ENCODE peak calls at places on chromosomes 6 and 20, in five cellular contexts. U is ovary, S is IMR-90, V is sigmoid colon, M is breast epithelium. L is an unnamed sample.
A peak's percentile ranks its signal among the peaks of the same experiment; 100 is the strongest.

GRCh38 chr6:117494283-117494682 is 11.8 kb downstream of the DCBLD1 start:
- DNase-seq in V (no peak), M (no peak), S (no peak), U (no peak), L (no peak)

GRCh38 chr6:138593100-138593877 is 94.0 kb upstream of the NHSL1 start:
- DNase-seq in M (no peak), V (peak; percentile 73), S (peak; percentile 99), U (no peak), L (peak; percentile 65)

GRCh38 chr20:44916586-44916985 is 6.7 kb downstream of the PABPC1L start:
- DNase-seq in S (no peak), U (no peak), M (no peak), V (no peak), L (no peak)

GRCh38 chr6:45473121-45473967 is 95.6 kb upstream of the SUPT3H start:
- DNase-seq in V (no peak), S (no peak), M (no peak), U (no peak), L (no peak)

GRCh38 chr20:31484001-31484400 is 8.9 kb downstream of the REM1 start:
- DNase-seq in M (no peak), S (no peak), U (peak; percentile 45), V (no peak), L (peak; percentile 65)

GRCh38 chr20:11540558-11540957 is 377.1 kb upstream of the BTBD3 start:
- DNase-seq in S (no peak), M (no peak), U (no peak), V (no peak), L (no peak)

GRCh38 chr6:143607959-143608358 is 69.8 kb upstream of the PHACTR2 start:
- DNase-seq in M (no peak), S (no peak), V (no peak), U (no peak), L (no peak)

GRCh38 chr6:63804381-63804956 is 168.9 kb downstream of the PHF3 start:
- DNase-seq in S (peak; percentile 95), U (no peak), M (no peak), V (no peak), L (no peak)

GRCh38 chr6:8082954-8083858 is 19.0 kb upstream of the BLOC1S5 start:
- DNase-seq in S (peak; percentile 96), V (no peak), U (no peak), M (no peak), L (no peak)

GRCh38 chr6:43627008-43627825 is 1.8 kb downstream of the GTPBP2 start:
- DNase-seq in V (peak; percentile 93), U (no peak), S (peak; percentile 99), M (no peak), L (peak; percentile 74)

GRCh38 chr6:8130399-8130798 is 28.1 kb upstream of the EEF1E1 start:
- DNase-seq in S (peak; percentile 35), V (no peak), U (no peak), M (no peak), L (no peak)

GRCh38 chr6:52890018-52890417 is 19.5 kb downstream of the GSTA3 start:
- DNase-seq in S (no peak), V (no peak), M (no peak), U (no peak), L (no peak)

GRCh38 chr6:7479801-7480266 is 61.6 kb upstream of the DSP start:
- DNase-seq in S (peak; percentile 55), U (no peak), V (no peak), M (no peak), L (no peak)

GRCh38 chr6:4786936-4787504 is 10.8 kb downstream of the CDYL start:
- DNase-seq in M (no peak), U (no peak), V (no peak), S (no peak), L (no peak)

GRCh38 chr6:89438248-89438647 is 5.3 kb downstream of the ANKRD6 start:
- DNase-seq in M (no peak), U (no peak), S (no peak), V (no peak), L (no peak)
- H3K36me3 ChIP-seq in M (no peaks in the 10 kb centered on the region), U (no peaks in the 10 kb centered on the region), S (no peaks in the 10 kb centered on the region), V (no peaks in the 10 kb centered on the region), L (no peaks in the 10 kb centered on the region)

DNA sequence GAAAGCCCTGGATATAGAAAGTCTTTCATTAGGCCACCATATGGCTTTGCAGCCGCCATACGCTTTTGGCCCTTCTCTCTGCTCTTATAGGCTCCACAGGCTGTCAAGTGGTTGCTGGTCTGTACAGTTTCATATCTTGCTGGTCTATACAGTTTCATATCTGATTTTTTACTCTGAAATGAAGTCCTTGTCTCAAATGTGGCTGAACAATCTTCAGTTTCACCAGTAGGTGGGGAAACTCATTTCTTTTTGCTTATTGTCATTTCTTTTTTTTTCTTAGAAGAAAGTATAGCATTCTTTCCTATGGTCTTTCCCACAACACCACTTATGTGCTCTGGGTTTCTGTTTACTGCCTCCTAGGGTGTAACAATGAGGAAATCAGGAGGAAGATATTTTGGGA is 771.4 kb upstream of the MMS22L start:
- DNase-seq in S (peak; percentile 1), M (no peak), V (no peak), U (no peak), L (no peak)
- TF ChIP-seq CTCF in S (peak; percentile 18), M (no peak), V (no peak), U (no peak), L (no peak)

GRCh38 chr6:87151786-87152527 is 3.4 kb upstream of the ZNF292 start:
- DNase-seq in V (peak; percentile 85), M (peak; percentile 58), U (peak; percentile 74), S (peak; percentile 31), L (peak; percentile 66)
- TF ChIP-seq POLR2A in V (no peak), M (peak; percentile 17), U (no peak), S (no peak), L (peak; percentile 36)

DNA sequence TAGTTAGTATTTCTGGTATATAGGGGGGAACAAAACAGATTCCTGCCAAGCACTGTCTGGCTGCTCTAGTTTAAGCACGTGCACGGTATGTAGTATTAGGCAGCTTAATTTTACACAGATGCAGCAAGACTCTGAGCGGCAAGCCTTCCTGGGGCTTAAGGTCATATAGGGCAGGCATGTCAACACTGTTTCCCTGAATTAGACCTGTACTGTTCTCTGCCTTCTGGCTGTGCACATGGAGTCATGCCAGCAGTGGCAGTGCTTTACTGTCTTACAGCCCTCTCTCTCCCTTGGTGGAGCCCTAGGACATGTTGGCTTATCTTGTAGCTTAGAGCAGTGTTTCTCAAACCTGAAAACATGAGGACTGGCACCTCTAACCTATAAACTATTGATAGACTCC is 56.6 kb downstream of the PHF20 start:
- DNase-seq in U (no peak), M (no peak), V (no peak), S (no peak), L (no peak)
- H3K36me3 ChIP-seq in U (no peaks in the 10 kb centered on the region), M (no peaks in the 10 kb centered on the region), V (no peaks in the 10 kb centered on the region), S (no peaks in the 10 kb centered on the region), L (no peaks in the 10 kb centered on the region)

GRCh38 chr6:156590482-156590881 is 186.7 kb upstream of the ARID1B start:
- DNase-seq in S (no peak), V (no peak), M (no peak), U (no peak), L (no peak)
- TF ChIP-seq CTCF in S (no peak), V (no peak), M (no peak), U (no peak), L (no peak)

GRCh38 chr20:18995455-18995854 is 181.9 kb downstream of the SCP2D1 start:
- DNase-seq in M (no peak), S (no peak), V (no peak), U (no peak), L (no peak)

GRCh38 chr20:18999076-18999475 is 185.5 kb downstream of the SCP2D1 start:
- DNase-seq in U (no peak), V (no peak), S (no peak), M (no peak), L (peak; percentile 8)

GRCh38 chr20:19001177-19001576 is 187.6 kb downstream of the SCP2D1 start:
- DNase-seq in S (no peak), U (no peak), V (no peak), M (no peak), L (peak; percentile 1)

GRCh38 chr20:19003759-19004336 is 190.3 kb downstream of the SCP2D1 start:
- DNase-seq in U (no peak), V (no peak), S (no peak), M (no peak), L (no peak)

GRCh38 chr20:19000071-19000470 is 186.5 kb downstream of the SCP2D1 start:
- DNase-seq in M (no peak), V (no peak), U (no peak), S (no peak), L (no peak)
- TF ChIP-seq POLR2A in M (no peak), V (no peak), U (no peak), S (no peak), L (no peak)

GRCh38 chr20:49262444-49262843 is 15.4 kb downstream of the ZNFX1 start:
- DNase-seq in V (no peak), M (no peak), U (no peak), S (no peak), L (no peak)
- H3K36me3 ChIP-seq in V (peaks cover 71% of the 10 kb centered on the region), M (peaks cover 5% of the 10 kb centered on the region), U (no peaks in the 10 kb centered on the region), S (peaks cover 48% of the 10 kb centered on the region), L (no peaks in the 10 kb centered on the region)

DNA sequence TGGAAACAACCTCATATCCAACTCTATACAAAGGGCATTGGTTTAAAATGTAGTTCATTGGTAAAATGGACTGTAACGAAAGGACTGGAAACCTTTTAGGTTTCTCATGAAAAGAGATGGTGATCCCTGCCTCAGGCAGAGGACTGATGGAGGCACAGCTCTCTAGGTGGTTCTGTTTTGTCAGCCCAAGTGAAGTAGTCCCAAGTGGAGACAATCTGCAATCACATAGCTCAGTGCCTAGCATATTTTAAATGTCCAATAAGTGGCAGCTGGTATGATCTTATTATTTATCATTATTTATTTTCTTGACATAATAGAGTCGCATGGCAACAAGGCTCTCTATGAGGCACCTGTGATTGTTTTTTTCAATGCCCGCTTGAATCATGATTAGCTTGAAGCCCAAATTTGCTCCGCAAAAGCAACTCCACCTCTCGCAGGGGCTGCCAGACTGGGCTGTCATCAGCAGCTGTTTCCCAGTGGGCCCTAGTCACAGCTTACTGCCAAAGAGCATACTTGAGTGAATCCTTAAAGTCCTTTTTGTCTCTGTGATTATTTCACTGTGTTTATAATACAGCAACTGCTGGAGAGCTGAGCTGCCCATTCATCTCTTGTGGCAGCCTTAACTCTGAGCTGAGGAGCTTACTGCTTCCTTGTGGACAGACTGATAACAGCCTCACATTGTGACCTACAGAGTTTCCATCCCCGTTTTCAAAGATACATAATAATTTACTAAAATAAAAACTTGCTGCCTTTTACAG is 19.7 kb upstream of the ENPP1 start:
- DNase-seq in M (no peak), V (no peak), U (no peak), S (peak; percentile 72), L (peak; percentile 36)
- TF ChIP-seq CTCF in M (no peak), V (no peak), U (no peak), S (peak; percentile 42), L (peak; percentile 10)

L was measured in uterus.